ENCODE peak calls at places on chromosomes 7 and 10, in nine cellular contexts. One of them, this sample, is unnamed.
A peak's percentile ranks its signal among the peaks of the same experiment; 100 is the strongest.

GRCh38 chr10:102799691-102800435 is 37.4 kb downstream of the CYP17A1 start:
- DNase-seq in AG09309: no peak
- DNase-seq in RPMI8226: no peak
- DNase-seq in uterus: peak; percentile 61
- DNase-seq in endothelial cell: no peak
- DNase-seq in posterior vena cava: peak; percentile 80
- DNase-seq in right lobe of liver: peak; percentile 87
- DNase-seq in GM20000: no peak
- DNase-seq in A673: no peak
- DNase-seq in this sample: no peak

GRCh38 chr10:32963102-32963501 is 5.1 kb upstream of the ITGB1 start:
- DNase-seq in A673: peak; percentile 36
- DNase-seq in RPMI8226: no peak
- DNase-seq in right lobe of liver: no peak
- DNase-seq in AG09309: no peak
- DNase-seq in endothelial cell: no peak
- DNase-seq in uterus: no peak
- DNase-seq in GM20000: no peak
- DNase-seq in posterior vena cava: no peak
- DNase-seq in this sample: no peak

GRCh38 chr10:5692476-5693358 is 8.1 kb downstream of the TASOR2 start:
- DNase-seq in uterus: peak; percentile 21
- DNase-seq in AG09309: no peak
- DNase-seq in posterior vena cava: peak; percentile 81
- DNase-seq in A673: peak; percentile 65
- DNase-seq in endothelial cell: peak; percentile 60
- DNase-seq in RPMI8226: no peak
- DNase-seq in right lobe of liver: peak; percentile 67
- DNase-seq in GM20000: peak; percentile 74
- DNase-seq in this sample: peak; percentile 78

GRCh38 chr7:151426486-151426905 is 13.4 kb downstream of the CRYGN start:
- DNase-seq in AG09309: peak; percentile 81
- DNase-seq in GM20000: no peak
- DNase-seq in posterior vena cava: peak; percentile 93
- DNase-seq in right lobe of liver: peak; percentile 45
- DNase-seq in RPMI8226: no peak
- DNase-seq in A673: peak; percentile 68
- DNase-seq in endothelial cell: no peak
- DNase-seq in uterus: peak; percentile 95
- DNase-seq in this sample: no peak

GRCh38 chr7:4845740-4846142 is 16.1 kb downstream of the PAPOLB start:
- DNase-seq in right lobe of liver: no peak
- DNase-seq in endothelial cell: peak; percentile 37
- DNase-seq in AG09309: no peak
- DNase-seq in A673: peak; percentile 19
- DNase-seq in uterus: no peak
- DNase-seq in posterior vena cava: no peak
- DNase-seq in GM20000: no peak
- DNase-seq in RPMI8226: no peak
- DNase-seq in this sample: peak; percentile 48

GRCh38 chr10:97400665-97401454 is at the start of gene RRP12:
- DNase-seq in RPMI8226: peak; percentile 96
- DNase-seq in AG09309: peak; percentile 81
- DNase-seq in endothelial cell: peak; percentile 80
- DNase-seq in uterus: peak; percentile 93
- DNase-seq in posterior vena cava: peak; percentile 88
- DNase-seq in A673: peak; percentile 99
- DNase-seq in right lobe of liver: peak; percentile 94
- DNase-seq in GM20000: peak; percentile 95
- DNase-seq in this sample: peak; percentile 77

GRCh38 chr10:92830478-92831389 is 17.6 kb upstream of the EXOC6 start:
- DNase-seq in endothelial cell: peak; percentile 20
- DNase-seq in uterus: no peak
- DNase-seq in A673: peak; percentile 93
- DNase-seq in GM20000: peak; percentile 39
- DNase-seq in right lobe of liver: no peak
- DNase-seq in RPMI8226: no peak
- DNase-seq in AG09309: no peak
- DNase-seq in posterior vena cava: no peak
- DNase-seq in this sample: no peak

GRCh38 chr7:36900988-36901710 is 176.9 kb upstream of the AOAH start:
- DNase-seq in A673: no peak
- DNase-seq in right lobe of liver: no peak
- DNase-seq in posterior vena cava: no peak
- DNase-seq in RPMI8226: no peak
- DNase-seq in AG09309: no peak
- DNase-seq in uterus: no peak
- DNase-seq in endothelial cell: no peak
- DNase-seq in GM20000: no peak
- DNase-seq in this sample: no peak

GRCh38 chr10:129912161-129912917 is 51.7 kb downstream of the EBF3 start:
- DNase-seq in right lobe of liver: no peak
- DNase-seq in endothelial cell: no peak
- DNase-seq in AG09309: no peak
- DNase-seq in RPMI8226: no peak
- DNase-seq in posterior vena cava: no peak
- DNase-seq in A673: peak; percentile 55
- DNase-seq in GM20000: no peak
- DNase-seq in uterus: no peak
- DNase-seq in this sample: no peak

GRCh38 chr10:72096115-72097000 is 8.0 kb upstream of the SPOCK2 start:
- DNase-seq in RPMI8226: no peak
- DNase-seq in posterior vena cava: no peak
- DNase-seq in AG09309: no peak
- DNase-seq in GM20000: no peak
- DNase-seq in endothelial cell: no peak
- DNase-seq in A673: no peak
- DNase-seq in uterus: no peak
- DNase-seq in right lobe of liver: peak; percentile 71
- DNase-seq in this sample: no peak

GRCh38 chr10:122307669-122308486 is 36.8 kb downstream of the BTBD16 start:
- DNase-seq in right lobe of liver: no peak
- DNase-seq in GM20000: peak; percentile 39
- DNase-seq in RPMI8226: peak; percentile 32
- DNase-seq in posterior vena cava: peak; percentile 94
- DNase-seq in uterus: peak; percentile 95
- DNase-seq in endothelial cell: no peak
- DNase-seq in A673: peak; percentile 75
- DNase-seq in AG09309: peak; percentile 98
- DNase-seq in this sample: no peak

GRCh38 chr10:36373424-36374096 is 731.5 kb upstream of the FZD8 start:
- DNase-seq in A673: no peak
- DNase-seq in GM20000: no peak
- DNase-seq in endothelial cell: no peak
- DNase-seq in posterior vena cava: no peak
- DNase-seq in RPMI8226: no peak
- DNase-seq in right lobe of liver: no peak
- DNase-seq in AG09309: no peak
- DNase-seq in uterus: no peak
- DNase-seq in this sample: no peak

GRCh38 chr10:75408911-75409885 is 7.6 kb upstream of the ZNF503 start:
- DNase-seq in right lobe of liver: peak; percentile 87
- DNase-seq in GM20000: peak; percentile 86
- DNase-seq in endothelial cell: peak; percentile 70
- DNase-seq in uterus: peak; percentile 81
- DNase-seq in posterior vena cava: peak; percentile 92
- DNase-seq in AG09309: no peak
- DNase-seq in RPMI8226: peak; percentile 21
- DNase-seq in A673: no peak
- DNase-seq in this sample: peak; percentile 92

GRCh38 chr10:73410897-73411296 is 3.0 kb downstream of the ANXA7 start:
- DNase-seq in posterior vena cava: no peak
- DNase-seq in GM20000: no peak
- DNase-seq in A673: no peak
- DNase-seq in uterus: no peak
- DNase-seq in AG09309: no peak
- DNase-seq in RPMI8226: no peak
- DNase-seq in right lobe of liver: no peak
- DNase-seq in endothelial cell: no peak
- DNase-seq in this sample: no peak

GRCh38 chr7:24755541-24756416 is 1.5 kb downstream of the GSDME start:
- DNase-seq in AG09309: no peak
- DNase-seq in RPMI8226: no peak
- DNase-seq in GM20000: peak; percentile 84
- DNase-seq in posterior vena cava: no peak
- DNase-seq in A673: no peak
- DNase-seq in right lobe of liver: no peak
- DNase-seq in uterus: no peak
- DNase-seq in endothelial cell: no peak
- DNase-seq in this sample: no peak

GRCh38 chr10:93680414-93681047 is 21.9 kb downstream of the FRA10AC1 start:
- DNase-seq in RPMI8226: peak; percentile 43
- DNase-seq in right lobe of liver: no peak
- DNase-seq in posterior vena cava: no peak
- DNase-seq in GM20000: peak; percentile 8
- DNase-seq in A673: peak; percentile 56
- DNase-seq in AG09309: peak; percentile 4
- DNase-seq in endothelial cell: no peak
- DNase-seq in uterus: no peak
- DNase-seq in this sample: no peak

GRCh38 chr7:92508949-92509348 is 19.4 kb downstream of the PEX1 start:
- DNase-seq in RPMI8226: no peak
- DNase-seq in uterus: no peak
- DNase-seq in AG09309: no peak
- DNase-seq in GM20000: no peak
- DNase-seq in A673: no peak
- DNase-seq in posterior vena cava: no peak
- DNase-seq in right lobe of liver: no peak
- DNase-seq in endothelial cell: no peak
- DNase-seq in this sample: no peak

GRCh38 chr10:5291501-5292195 is 73.1 kb upstream of the UCN3 start:
- DNase-seq in uterus: peak; percentile 20
- DNase-seq in AG09309: peak; percentile 76
- DNase-seq in RPMI8226: peak; percentile 19
- DNase-seq in posterior vena cava: no peak
- DNase-seq in GM20000: no peak
- DNase-seq in A673: peak; percentile 96
- DNase-seq in right lobe of liver: no peak
- DNase-seq in endothelial cell: no peak
- DNase-seq in this sample: peak; percentile 75

GRCh38 chr10:18880530-18880929 is 168.1 kb upstream of the MALRD1 start:
- DNase-seq in AG09309: no peak
- DNase-seq in GM20000: no peak
- DNase-seq in uterus: no peak
- DNase-seq in endothelial cell: no peak
- DNase-seq in A673: no peak
- DNase-seq in right lobe of liver: no peak
- DNase-seq in RPMI8226: no peak
- DNase-seq in posterior vena cava: no peak
- DNase-seq in this sample: peak; percentile 62

GRCh38 chr7:48251766-48252165 is 80.5 kb downstream of the ABCA13 start:
- DNase-seq in RPMI8226: no peak
- DNase-seq in uterus: no peak
- DNase-seq in posterior vena cava: no peak
- DNase-seq in AG09309: no peak
- DNase-seq in GM20000: peak; percentile 41
- DNase-seq in endothelial cell: no peak
- DNase-seq in A673: no peak
- DNase-seq in right lobe of liver: no peak
- DNase-seq in this sample: no peak

GRCh38 chr7:46363688-46364087 is 442.6 kb upstream of the IGFBP3 start:
- DNase-seq in right lobe of liver: peak; percentile 79
- DNase-seq in AG09309: no peak
- DNase-seq in endothelial cell: no peak
- DNase-seq in RPMI8226: no peak
- DNase-seq in GM20000: no peak
- DNase-seq in uterus: no peak
- DNase-seq in posterior vena cava: no peak
- DNase-seq in A673: no peak
- DNase-seq in this sample: no peak

GRCh38 chr7:67470256-67470751 is 473.7 kb downstream of the TYW1 start:
- DNase-seq in endothelial cell: no peak
- DNase-seq in uterus: no peak
- DNase-seq in A673: no peak
- DNase-seq in AG09309: no peak
- DNase-seq in RPMI8226: no peak
- DNase-seq in GM20000: no peak
- DNase-seq in right lobe of liver: no peak
- DNase-seq in posterior vena cava: no peak
- DNase-seq in this sample: no peak

GRCh38 chr7:107584716-107585115 is 4.7 kb downstream of the BCAP29 start:
- DNase-seq in GM20000: no peak
- DNase-seq in right lobe of liver: no peak
- DNase-seq in endothelial cell: no peak
- DNase-seq in RPMI8226: no peak
- DNase-seq in posterior vena cava: no peak
- DNase-seq in uterus: no peak
- DNase-seq in A673: no peak
- DNase-seq in AG09309: no peak
- DNase-seq in this sample: no peak

GRCh38 chr7:150996289-150997074 is 5.7 kb downstream of the NOS3 start:
- DNase-seq in right lobe of liver: no peak
- DNase-seq in uterus: no peak
- DNase-seq in AG09309: no peak
- DNase-seq in A673: no peak
- DNase-seq in endothelial cell: no peak
- DNase-seq in RPMI8226: peak; percentile 38
- DNase-seq in GM20000: no peak
- DNase-seq in posterior vena cava: no peak
- DNase-seq in this sample: no peak

GRCh38 chr10:21993360-21994001 is 10.0 kb downstream of the DNAJC1 start:
- DNase-seq in RPMI8226: no peak
- DNase-seq in AG09309: no peak
- DNase-seq in endothelial cell: no peak
- DNase-seq in right lobe of liver: no peak
- DNase-seq in posterior vena cava: no peak
- DNase-seq in GM20000: peak; percentile 15
- DNase-seq in uterus: no peak
- DNase-seq in A673: peak; percentile 66
- DNase-seq in this sample: no peak

GRCh38 chr7:72337822-72338167 is 74.3 kb downstream of the CALN1 start:
- DNase-seq in posterior vena cava: no peak
- DNase-seq in right lobe of liver: no peak
- DNase-seq in AG09309: no peak
- DNase-seq in GM20000: no peak
- DNase-seq in uterus: no peak
- DNase-seq in endothelial cell: no peak
- DNase-seq in RPMI8226: no peak
- DNase-seq in A673: no peak
- DNase-seq in this sample: no peak

GRCh38 chr10:5876181-5876768 is 13.4 kb downstream of the ANKRD16 start:
- DNase-seq in posterior vena cava: no peak
- DNase-seq in GM20000: no peak
- DNase-seq in right lobe of liver: no peak
- DNase-seq in RPMI8226: no peak
- DNase-seq in endothelial cell: no peak
- DNase-seq in AG09309: peak; percentile 86
- DNase-seq in uterus: no peak
- DNase-seq in A673: peak; percentile 58
- DNase-seq in this sample: no peak

GRCh38 chr10:73253226-73253557 is 748 bp upstream of the MRPS16 start:
- DNase-seq in posterior vena cava: no peak
- DNase-seq in RPMI8226: peak; percentile 27
- DNase-seq in right lobe of liver: no peak
- DNase-seq in A673: no peak
- DNase-seq in AG09309: no peak
- DNase-seq in uterus: no peak
- DNase-seq in GM20000: peak; percentile 27
- DNase-seq in endothelial cell: no peak
- DNase-seq in this sample: no peak

GRCh38 chr7:46226860-46227259 is 305.8 kb upstream of the IGFBP3 start:
- DNase-seq in A673: no peak
- DNase-seq in right lobe of liver: no peak
- DNase-seq in uterus: no peak
- DNase-seq in GM20000: no peak
- DNase-seq in endothelial cell: no peak
- DNase-seq in AG09309: no peak
- DNase-seq in RPMI8226: no peak
- DNase-seq in posterior vena cava: no peak
- DNase-seq in this sample: no peak

GRCh38 chr10:78042752-78043104 is 9.1 kb downstream of the RPS24 start:
- DNase-seq in GM20000: no peak
- DNase-seq in endothelial cell: no peak
- DNase-seq in RPMI8226: no peak
- DNase-seq in AG09309: no peak
- DNase-seq in right lobe of liver: no peak
- DNase-seq in uterus: no peak
- DNase-seq in posterior vena cava: peak; percentile 22
- DNase-seq in A673: no peak
- DNase-seq in this sample: no peak

This sample was measured in upper lobe of right lung.